ENCODE peak calls at places on chromosome 21, in four cellular contexts. X is brain microvascular endothelial cell; D is uterus; Y is CD8-positive, alpha-beta T cell. L is an unnamed sample.

GRCh38 chr21:46551636-46552241 is 53.1 kb downstream of the S100B start:
- DNase-seq in X (no peak), D (no peak), Y (peak; percentile 34), L (peak; percentile 30)

GRCh38 chr21:44304846-44305245 is 5.0 kb downstream of the PFKL start:
- DNase-seq in X (peak; percentile 9), D (peak; percentile 42), Y (peak; percentile 25), L (peak; percentile 47)

GRCh38 chr21:42622284-42622683 is 31.1 kb upstream of the PDE9A start:
- DNase-seq in X (no peak), D (no peak), Y (no peak), L (no peak)

GRCh38 chr21:44793269-44794030 is 8.2 kb downstream of the UBE2G2 start:
- DNase-seq in X (peak; percentile 39), D (peak; percentile 33), Y (peak; percentile 31), L (peak; percentile 62)

GRCh38 chr21:26212220-26212619 is 41.6 kb upstream of the APP start:
- DNase-seq in X (no peak), D (no peak), Y (no peak), L (no peak)

GRCh38 chr21:38798481-38798882 is 7.2 kb upstream of the ETS2 start:
- DNase-seq in X (peak; percentile 52), D (no peak), Y (no peak), L (peak; percentile 36)

GRCh38 chr21:39048064-39048463 is 135.2 kb downstream of the PSMG1 start:
- DNase-seq in X (peak; percentile 48), D (no peak), Y (no peak), L (no peak)

GRCh38 chr21:38478782-38479181 is 19.5 kb downstream of the ERG start:
- DNase-seq in X (peak; percentile 74), D (no peak), Y (no peak), L (no peak)

GRCh38 chr21:46092026-46092764 is 5.7 kb upstream of the COL6A2 start:
- DNase-seq in X (peak; percentile 93), D (peak; percentile 85), Y (no peak), L (no peak)

GRCh38 chr21:36965720-36966065 is 776 bp downstream of the HLCS start:
- DNase-seq in X (no peak), D (no peak), Y (no peak), L (no peak)

GRCh38 chr21:42561742-42562141 is 48.1 kb downstream of the SLC37A1 start:
- DNase-seq in X (no peak), D (no peak), Y (no peak), L (no peak)

GRCh38 chr21:42671778-42672593 is 18.6 kb downstream of the PDE9A start:
- DNase-seq in X (no peak), D (no peak), Y (no peak), L (no peak)

GRCh38 chr21:26570203-26570602 is 2.9 kb downstream of the CYYR1 start:
- DNase-seq in X (no peak), D (no peak), Y (no peak), L (no peak)

GRCh38 chr21:39186676-39187075 is 3.4 kb upstream of the PSMG1 start:
- DNase-seq in X (no peak), D (no peak), Y (no peak), L (no peak)

GRCh38 chr21:44653656-44654575 is 543 bp downstream of the KRTAP12-4 start:
- DNase-seq in X (no peak), D (no peak), Y (peak; percentile 56), L (peak; percentile 19)

GRCh38 chr21:29647353-29647781 is 292.4 kb downstream of the GRIK1 start:
- DNase-seq in X (peak; percentile 69), D (no peak), Y (no peak), L (no peak)

GRCh38 chr21:45491623-45492022 is 50.6 kb downstream of the SLC19A1 start:
- DNase-seq in X (no peak), D (no peak), Y (no peak), L (no peak)

GRCh38 chr21:36310016-36310415 is 10.0 kb upstream of the MORC3 start:
- DNase-seq in X (no peak), D (no peak), Y (no peak), L (peak; percentile 43)

GRCh38 chr21:38869946-38870345 is 64.2 kb downstream of the ETS2 start:
- DNase-seq in X (peak; percentile 33), D (no peak), Y (no peak), L (no peak)

GRCh38 chr21:39071623-39072214 is 111.5 kb downstream of the PSMG1 start:
- DNase-seq in X (peak; percentile 29), D (no peak), Y (no peak), L (no peak)

GRCh38 chr21:17612023-17612564 is 607 bp downstream of the BTG3 start:
- DNase-seq in X (peak; percentile 18), D (peak; percentile 47), Y (no peak), L (peak; percentile 4)

GRCh38 chr21:39313457-39314154 is at the start of gene BRWD1:
- DNase-seq in X (peak; percentile 68), D (peak; percentile 77), Y (peak; percentile 69), L (peak; percentile 68)

GRCh38 chr21:27104749-27105439 is 138.0 kb upstream of the ADAMTS5 start:
- DNase-seq in X (peak; percentile 8), D (no peak), Y (no peak), L (no peak)

GRCh38 chr21:37496972-37497371 is 130.4 kb downstream of the DYRK1A start:
- DNase-seq in X (no peak), D (no peak), Y (no peak), L (no peak)

GRCh38 chr21:44618909-44619308 is 7.0 kb downstream of the KRTAP10-8 start:
- DNase-seq in X (no peak), D (no peak), Y (peak; percentile 62), L (peak; percentile 85)

GRCh38 chr21:18384771-18385170 is 18.8 kb downstream of the TMPRSS15 start:
- DNase-seq in X (no peak), D (no peak), Y (no peak), L (no peak)

GRCh38 chr21:45819478-45820170 is 161.9 kb upstream of the COL6A1 start:
- DNase-seq in X (no peak), D (no peak), Y (no peak), L (no peak)

GRCh38 chr21:46149205-46149901 is 6.0 kb downstream of the FTCD start:
- DNase-seq in X (no peak), D (peak; percentile 10), Y (no peak), L (no peak)

GRCh38 chr21:23507501-23507900 is 2099.8 kb downstream of the MRPL39 start:
- DNase-seq in X (no peak), D (no peak), Y (no peak), L (no peak)

GRCh38 chr21:45867671-45868081 is 113.9 kb upstream of the COL6A1 start:
- DNase-seq in X (no peak), D (no peak), Y (no peak), L (no peak)

GRCh38 chr21:40355076-40355475 is 487.8 kb downstream of the PCP4 start:
- DNase-seq in X (no peak), D (no peak), Y (no peak), L (no peak)

GRCh38 chr21:24941316-24942185 is 665.7 kb downstream of the MRPL39 start:
- DNase-seq in X (no peak), D (no peak), Y (no peak), L (no peak)

DNA sequence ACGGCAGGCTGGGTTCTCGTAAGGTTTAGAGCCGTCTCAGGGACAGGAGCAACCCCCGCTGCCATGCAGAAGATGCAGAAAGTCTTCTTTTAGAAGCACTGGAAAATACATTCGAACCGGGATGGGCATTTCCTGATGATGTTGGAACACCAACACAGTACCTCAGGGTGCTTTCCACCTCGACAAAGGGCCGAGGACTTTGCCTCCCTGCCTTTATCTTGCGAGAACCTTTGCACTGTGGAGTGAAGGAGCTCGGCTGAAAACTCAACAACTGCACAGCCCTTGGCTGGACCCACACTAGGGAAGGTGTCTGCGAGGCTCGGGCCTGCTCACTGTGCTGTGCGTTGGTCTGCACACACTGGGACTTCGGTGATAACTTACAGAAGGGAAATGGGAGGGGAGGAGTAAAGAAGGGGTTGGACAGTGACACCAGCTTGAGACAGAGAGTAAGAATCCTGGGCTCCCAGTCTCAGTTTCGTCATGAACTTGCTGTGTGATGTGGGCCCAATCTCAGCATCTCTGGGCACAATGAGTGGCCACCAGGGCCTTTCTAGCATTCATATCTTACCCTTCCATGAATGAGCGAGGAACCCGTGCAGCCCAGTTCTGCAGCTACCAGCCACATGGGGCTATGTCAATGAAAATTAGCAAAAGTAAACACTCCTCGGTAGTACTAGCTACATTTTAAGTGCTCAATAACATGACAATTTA is 18.2 kb downstream of the RCAN1 start:
- DNase-seq in X (no peak), D (no peak), Y (no peak), L (no peak)
- H3K27ac ChIP-seq in X (no peak overlapping the region), D (no peak overlapping the region), Y (no peak overlapping the region), L (no peak overlapping the region)

GRCh38 chr21:32472890-32473765 is 60.6 kb downstream of the EVA1C start:
- DNase-seq in X (no peak), D (no peak), Y (no peak), L (no peak)
- H3K27ac ChIP-seq in X (no peak overlapping the region), D (no peak overlapping the region), Y (no peak overlapping the region), L (no peak overlapping the region)

DNA sequence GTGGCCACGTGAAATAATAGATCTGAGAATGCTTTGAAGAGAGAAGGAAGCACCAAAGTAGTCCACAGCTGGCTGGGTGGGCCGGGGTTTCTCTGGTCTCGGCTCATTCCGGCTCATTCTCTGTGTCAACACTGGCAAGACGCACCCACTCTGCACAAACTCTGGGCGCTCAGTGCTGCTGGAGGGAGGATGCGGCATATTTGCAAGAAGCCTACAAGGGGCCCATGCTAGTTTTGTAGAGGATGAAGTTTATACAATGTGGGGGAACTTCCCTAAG is 28.8 kb upstream of the TMPRSS2 start:
- DNase-seq in X (no peak), D (no peak), Y (no peak), L (no peak)
- H3K27ac ChIP-seq in X (no peak overlapping the region), D (no peak overlapping the region), Y (no peak overlapping the region), L (no peak overlapping the region)

GRCh38 chr21:28454978-28455600 is 537.6 kb downstream of the LTN1 start:
- DNase-seq in X (no peak), D (no peak), Y (no peak), L (no peak)
- H3K27ac ChIP-seq in X (no peak overlapping the region), D (peak overlapping the region; percentile 61), Y (no peak overlapping the region), L (no peak overlapping the region)

GRCh38 chr21:32022141-32022540 is 149.3 kb downstream of the HUNK start:
- DNase-seq in X (no peak), D (no peak), Y (no peak), L (no peak)
- H3K27ac ChIP-seq in X (no peak overlapping the region), D (no peak overlapping the region), Y (no peak overlapping the region), L (no peak overlapping the region)

L was measured in CD4-positive, CD25-positive, alpha-beta regulatory T cell.